ENCODE peak calls at places on chromosomes 12 and 14, in eight cellular contexts. Q, W, U, X, M, R, D and J are unnamed samples.

GRCh38 chr14:91357731-91358319 is 59.8 kb downstream of the CCDC88C start:
- DNase-seq in Q (no peak), W (no peak), U (no peak), X (no peak), M (no peak), R (no peak), D (no peak), J (no peak)

GRCh38 chr12:3055712-3056467 is 21.3 kb upstream of the TSPAN9 start:
- DNase-seq in Q (no peak), W (no peak), U (no peak), X (no peak), M (no peak), R (no peak), D (no peak), J (no peak)

GRCh38 chr12:71291746-71292145 is 133.9 kb upstream of the TSPAN8 start:
- DNase-seq in Q (no peak), W (no peak), U (no peak), X (no peak), M (no peak), R (no peak), D (no peak), J (no peak)

GRCh38 chr12:19970116-19970515 is 398.2 kb upstream of the PDE3A start:
- DNase-seq in Q (no peak), W (no peak), U (no peak), X (no peak), M (peak; percentile 62), R (no peak), D (no peak), J (no peak)

GRCh38 chr14:37819155-37820015 is 224.0 kb downstream of the TTC6 start:
- DNase-seq in Q (no peak), W (no peak), U (no peak), X (no peak), M (peak; percentile 1), R (no peak), D (no peak), J (no peak)

GRCh38 chr14:23578560-23579310 is at the start of gene JPH4:
- DNase-seq in Q (no peak), W (no peak), U (no peak), X (no peak), M (no peak), R (no peak), D (no peak), J (peak; percentile 66)

GRCh38 chr12:92828565-92828964 is 100.5 kb downstream of the EEA1 start:
- DNase-seq in Q (no peak), W (no peak), U (no peak), X (no peak), M (no peak), R (no peak), D (no peak), J (no peak)

GRCh38 chr14:102938191-102938590 is 15.7 kb downstream of the AMN start:
- DNase-seq in Q (no peak), W (no peak), U (no peak), X (no peak), M (no peak), R (no peak), D (no peak), J (no peak)

GRCh38 chr14:85688024-85688423 is 158.1 kb downstream of the FLRT2 start:
- DNase-seq in Q (no peak), W (no peak), U (no peak), X (no peak), M (peak; percentile 3), R (no peak), D (no peak), J (no peak)

GRCh38 chr12:30329281-30329680 is 366.4 kb downstream of the IPO8 start:
- DNase-seq in Q (no peak), W (no peak), U (no peak), X (no peak), M (no peak), R (no peak), D (no peak), J (no peak)

GRCh38 chr14:77245820-77246219 is 25.2 kb downstream of the NGB start:
- DNase-seq in Q (no peak), W (no peak), U (no peak), X (no peak), M (no peak), R (no peak), D (no peak), J (no peak)
- TF ChIP-seq CTCF in Q (no peak), W (no peak), U (no peak), X (no peak), M (no peak), R (no peak), D (no peak), J (peak; percentile 31)

GRCh38 chr14:22319526-22320352 is 269.3 kb downstream of the DAD1 start:
- DNase-seq in Q (peak; percentile 56), W (no peak), U (peak; percentile 55), X (peak; percentile 41), M (no peak), R (no peak), D (no peak), J (no peak)
- TF ChIP-seq CTCF in Q (peak; percentile 59), W (peak; percentile 78), U (peak; percentile 69), X (peak; percentile 59), M (peak; percentile 59), R (no peak), D (peak; percentile 51), J (peak; percentile 81)

DNA sequence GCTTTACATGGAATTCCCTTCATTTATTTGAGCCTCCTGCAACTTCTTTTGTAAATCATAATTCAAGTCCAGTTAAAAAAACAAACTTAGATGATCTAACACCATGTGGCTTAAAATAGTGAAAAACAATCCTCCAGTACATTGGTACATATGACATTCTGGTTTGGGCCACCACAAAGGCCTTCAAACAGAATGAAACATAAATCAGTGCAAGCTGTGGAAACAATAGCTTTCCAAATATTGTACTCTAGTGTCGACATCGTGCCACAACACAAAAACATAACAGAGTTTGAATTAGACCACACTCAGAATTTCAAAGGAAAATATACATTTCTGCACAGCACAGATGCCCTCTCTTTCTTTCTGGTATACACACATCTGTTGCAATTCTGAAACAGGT is 751.3 kb downstream of the SLC6A15 start:
- DNase-seq in Q (no peak), W (no peak), U (no peak), X (no peak), M (peak; percentile 29), R (no peak), D (no peak), J (no peak)
- TF ChIP-seq CTCF in Q (no peak), W (no peak), U (no peak), X (no peak), M (peak; percentile 8), R (no peak), D (no peak), J (no peak)

GRCh38 chr12:124402281-124403066 is 107.6 kb downstream of the RFLNA start:
- DNase-seq in Q (no peak), W (no peak), U (no peak), X (no peak), M (no peak), R (no peak), D (no peak), J (no peak)

GRCh38 chr12:124404162-124404561 is 109.3 kb downstream of the RFLNA start:
- DNase-seq in Q (no peak), W (no peak), U (no peak), X (no peak), M (no peak), R (no peak), D (no peak), J (no peak)

GRCh38 chr12:124405151-124405550 is 110.3 kb downstream of the RFLNA start:
- DNase-seq in Q (no peak), W (no peak), U (no peak), X (no peak), M (no peak), R (no peak), D (no peak), J (no peak)

GRCh38 chr12:124401563-124402180 is 106.8 kb downstream of the RFLNA start:
- DNase-seq in Q (no peak), W (no peak), U (no peak), X (no peak), M (no peak), R (no peak), D (no peak), J (no peak)

GRCh38 chr12:124403273-124403672 is 108.4 kb downstream of the RFLNA start:
- DNase-seq in Q (peak; percentile 69), W (no peak), U (no peak), X (no peak), M (no peak), R (no peak), D (no peak), J (no peak)
- TF ChIP-seq CTCF in Q (no peak), W (no peak), U (no peak), X (no peak), M (no peak), R (no peak), D (no peak), J (no peak)

GRCh38 chr12:23359975-23360638 is 589.4 kb downstream of the SOX5 start:
- DNase-seq in Q (no peak), W (no peak), U (no peak), X (no peak), M (no peak), R (no peak), D (no peak), J (no peak)

GRCh38 chr12:23356927-23357708 is 592.4 kb downstream of the SOX5 start:
- DNase-seq in Q (no peak), W (no peak), U (no peak), X (no peak), M (no peak), R (no peak), D (no peak), J (no peak)

GRCh38 chr12:23356440-23356839 is 593.0 kb downstream of the SOX5 start:
- DNase-seq in Q (no peak), W (no peak), U (no peak), X (no peak), M (no peak), R (no peak), D (no peak), J (no peak)

GRCh38 chr12:23361971-23362370 is 587.5 kb downstream of the SOX5 start:
- DNase-seq in Q (no peak), W (no peak), U (no peak), X (no peak), M (no peak), R (no peak), D (no peak), J (no peak)
- TF ChIP-seq CTCF in Q (no peak), W (no peak), U (peak; percentile 58), X (no peak), M (no peak), R (no peak), D (no peak), J (peak; percentile 58)

GRCh38 chr14:28142400-28143015 is 624.1 kb upstream of the FOXG1 start:
- DNase-seq in Q (no peak), W (no peak), U (no peak), X (no peak), M (no peak), R (no peak), D (no peak), J (no peak)
- TF ChIP-seq CTCF in Q (no peak), W (peak; percentile 72), U (peak; percentile 56), X (no peak), M (no peak), R (no peak), D (no peak), J (peak; percentile 75)